ENCODE peak calls at places on chromosome 21, in seven cellular contexts. Y, X, P, G, M, I and B are unnamed samples.

GRCh38 chr21:42923553-42924432 is 1.6 kb downstream of the ERVH48-1 start:
- DNase-seq in G (peak), I (no peak), M (peak), X (peak), Y (peak), P (peak), B (peak)

GRCh38 chr21:44722701-44723100 is 11.3 kb upstream of the TSPEAR start:
- DNase-seq in G (no peak), P (peak), M (no peak), Y (no peak), X (no peak), I (no peak), B (no peak)

GRCh38 chr21:32844653-32845443 is 73.3 kb upstream of the PAXBP1 start:
- DNase-seq in I (no peak), M (no peak), Y (peak), X (no peak), G (no peak), P (no peak), B (no peak)

GRCh38 chr21:43298546-43299440 is 128.1 kb downstream of the SIK1 start:
- DNase-seq in X (no peak), M (no peak), Y (no peak), G (no peak), P (no peak), I (no peak), B (no peak)

GRCh38 chr21:31803039-31804007 is 69.5 kb upstream of the HUNK start:
- DNase-seq in X (no peak), G (no peak), P (no peak), Y (no peak), M (no peak), I (no peak), B (no peak)

GRCh38 chr21:14058566-14058965 is 152.2 kb downstream of the LIPI start:
- DNase-seq in M (no peak), G (no peak), X (no peak), I (no peak), P (no peak), Y (no peak), B (no peak)

GRCh38 chr21:22120616-22121266 is 1122.5 kb downstream of the NCAM2 start:
- DNase-seq in P (peak), M (no peak), X (no peak), Y (no peak), G (no peak), I (no peak), B (no peak)

GRCh38 chr21:34846601-34847112 is 177.9 kb downstream of the CLIC6 start:
- DNase-seq in G (no peak), P (no peak), X (no peak), Y (peak), I (no peak), M (no peak), B (no peak)

GRCh38 chr21:45102391-45102932 is 28.1 kb downstream of the ADARB1 start:
- DNase-seq in I (no peak), Y (peak), X (no peak), P (no peak), G (no peak), M (no peak), B (no peak)

GRCh38 chr21:43733529-43734071 is 14.7 kb downstream of the PDXK start:
- DNase-seq in M (no peak), I (no peak), G (no peak), Y (peak), X (peak), P (no peak), B (peak)

GRCh38 chr21:26844258-26845065 is 747 bp downstream of the ADAMTS1 start:
- DNase-seq in P (peak), M (peak), Y (peak), X (no peak), G (no peak), I (no peak), B (peak)

GRCh38 chr21:46356494-46357334 is 32.8 kb downstream of the PCNT start:
- DNase-seq in M (no peak), Y (no peak), G (no peak), I (no peak), X (no peak), P (no peak), B (no peak)

GRCh38 chr21:44300262-44300959 is 558 bp downstream of the PFKL start:
- DNase-seq in M (peak), X (peak), G (peak), P (no peak), Y (peak), I (no peak), B (no peak)

GRCh38 chr21:44836666-44837471 is 19.0 kb upstream of the SUMO3 start:
- DNase-seq in M (no peak), I (no peak), X (no peak), P (no peak), Y (peak), G (no peak), B (no peak)

GRCh38 chr21:36881223-36881622 is 85.2 kb downstream of the HLCS start:
- DNase-seq in I (no peak), X (no peak), M (no peak), G (no peak), Y (peak), P (no peak), B (peak)